ENCODE peak calls at places on chromosomes 1 and 21, in five cellular contexts. N is fibroblast of gingiva, P is astrocyte of the spinal cord, O is Right ventricle myocardium inferior, K is BJ. U is an unnamed sample.

GRCh38 chr21:36980280-36981048 is 14.0 kb upstream of the HLCS start:
- DNase-seq in N (peak), O (peak), K (no peak), P (peak), U (peak)

GRCh38 chr1:17494114-17494729 is 45.3 kb upstream of the ARHGEF10L start:
- DNase-seq in O (peak), P (peak), K (no peak), N (peak), U (no peak)

GRCh38 chr1:54425152-54425584 is 19.0 kb upstream of the SSBP3 start:
- DNase-seq in O (peak), P (no peak), K (no peak), N (no peak), U (no peak)

GRCh38 chr1:11067716-11068495 is 8.1 kb upstream of the SRM start:
- DNase-seq in K (no peak), N (no peak), P (no peak), O (no peak), U (no peak)

GRCh38 chr1:85464497-85465098 is 361 bp downstream of the DDAH1 start:
- DNase-seq in O (peak), N (peak), P (peak), K (no peak), U (peak)

GRCh38 chr1:81466970-81467369 is 333.8 kb upstream of the ADGRL2 start:
- DNase-seq in K (no peak), P (no peak), O (no peak), N (no peak), U (no peak)

GRCh38 chr1:195495720-195496635 is 1112.3 kb downstream of the KCNT2 start:
- DNase-seq in O (no peak), N (no peak), K (no peak), P (no peak), U (no peak)

GRCh38 chr1:51829058-51829457 is 49.5 kb downstream of the NRDC start:
- DNase-seq in N (no peak), K (no peak), P (no peak), O (no peak), U (no peak)

GRCh38 chr1:41483960-41484844 is at the start of gene EDN2:
- DNase-seq in O (peak), N (no peak), K (no peak), P (no peak), U (peak)

GRCh38 chr1:116881879-116882520 is 27.7 kb upstream of the PTGFRN start:
- DNase-seq in N (peak), O (peak), K (peak), P (peak), U (peak)

GRCh38 chr1:224047538-224047937 is 66.4 kb upstream of the FBXO28 start:
- DNase-seq in O (no peak), N (peak), K (peak), P (peak), U (no peak)

GRCh38 chr1:94335950-94336349 is 82.2 kb upstream of the ABCD3 start:
- DNase-seq in K (peak), N (peak), O (no peak), P (peak), U (peak)

GRCh38 chr21:36297555-36297937 is 22.5 kb upstream of the MORC3 start:
- DNase-seq in K (no peak), N (no peak), O (no peak), P (no peak), U (no peak)

GRCh38 chr1:115496904-115497527 is 144.8 kb upstream of the VANGL1 start:
- DNase-seq in P (peak), N (peak), K (no peak), O (no peak), U (no peak)

GRCh38 chr1:37068897-37069296 is 34.6 kb upstream of the GRIK3 start:
- DNase-seq in P (no peak), K (no peak), N (no peak), O (no peak), U (no peak)

GRCh38 chr1:156251527-156251926 is 3.7 kb upstream of the PAQR6 start:
- DNase-seq in P (no peak), O (no peak), N (no peak), K (no peak), U (no peak)

GRCh38 chr1:64574301-64574700 is 104.4 kb downstream of the CACHD1 start:
- DNase-seq in P (no peak), K (no peak), N (no peak), O (no peak), U (no peak)

GRCh38 chr1:235999259-235999925 is 65.5 kb downstream of the NID1 start:
- DNase-seq in O (no peak), K (peak), N (peak), P (peak), U (no peak)

GRCh38 chr1:246971322-246971721 is 36.5 kb downstream of the ZNF695 start:
- DNase-seq in P (peak), O (peak), K (no peak), N (peak), U (no peak)

GRCh38 chr1:35656863-35657232 is 15.5 kb upstream of the PSMB2 start:
- DNase-seq in O (no peak), K (no peak), N (no peak), P (no peak), U (no peak)

U was measured in DMS153.